ENCODE peak calls at places on chromosome 2, in nine cellular contexts. One of them, this sample, is unnamed. For H3K27me3, the result is how much of the 10 kb centered on the place peaks cover.

GRCh38 chr2:178388287-178388686 is 62.7 kb downstream of the PRKRA start:
- DNase-seq in AG04450: no peak
- DNase-seq in GM23248: no peak
- DNase-seq in CD4-positive, alpha-beta T cell: no peak
- DNase-seq in colonic mucosa: no peak
- DNase-seq in lung: no peak
- DNase-seq in mesendoderm: no peak
- DNase-seq in dorsolateral prefrontal cortex: no peak
- DNase-seq in breast epithelium: no peak
- DNase-seq in this sample: no peak

GRCh38 chr2:201220102-201220570 is 37.2 kb downstream of the CASP10 start:
- DNase-seq in AG04450: no peak
- DNase-seq in GM23248: no peak
- DNase-seq in CD4-positive, alpha-beta T cell: no peak
- DNase-seq in colonic mucosa: peak
- DNase-seq in lung: peak
- DNase-seq in mesendoderm: peak
- DNase-seq in dorsolateral prefrontal cortex: no peak
- DNase-seq in breast epithelium: no peak
- DNase-seq in this sample: no peak

GRCh38 chr2:170177950-170178781 is at the start of gene MYO3B:
- DNase-seq in AG04450: no peak
- DNase-seq in GM23248: peak
- DNase-seq in CD4-positive, alpha-beta T cell: no peak
- DNase-seq in colonic mucosa: no peak
- DNase-seq in lung: no peak
- DNase-seq in mesendoderm: peak
- DNase-seq in dorsolateral prefrontal cortex: no peak
- DNase-seq in breast epithelium: no peak
- DNase-seq in this sample: peak

GRCh38 chr2:62814132-62814531 is 108.6 kb downstream of the EHBP1 start:
- DNase-seq in AG04450: no peak
- DNase-seq in GM23248: peak
- DNase-seq in CD4-positive, alpha-beta T cell: no peak
- DNase-seq in colonic mucosa: no peak
- DNase-seq in lung: no peak
- DNase-seq in mesendoderm: no peak
- DNase-seq in dorsolateral prefrontal cortex: no peak
- DNase-seq in breast epithelium: no peak
- DNase-seq in this sample: peak

GRCh38 chr2:148201075-148202004 is 180.4 kb downstream of the MBD5 start:
- DNase-seq in AG04450: no peak
- DNase-seq in GM23248: peak
- DNase-seq in CD4-positive, alpha-beta T cell: peak
- DNase-seq in colonic mucosa: peak
- DNase-seq in lung: peak
- DNase-seq in mesendoderm: peak
- DNase-seq in dorsolateral prefrontal cortex: no peak
- DNase-seq in breast epithelium: no peak
- DNase-seq in this sample: peak

GRCh38 chr2:98880266-98881152 is 55.5 kb downstream of the CRACDL start:
- DNase-seq in AG04450: no peak
- DNase-seq in GM23248: no peak
- DNase-seq in CD4-positive, alpha-beta T cell: no peak
- DNase-seq in colonic mucosa: no peak
- DNase-seq in lung: peak
- DNase-seq in mesendoderm: no peak
- DNase-seq in dorsolateral prefrontal cortex: no peak
- DNase-seq in breast epithelium: no peak
- DNase-seq in this sample: no peak

GRCh38 chr2:50492452-50492851 is 539.5 kb downstream of the NRXN1 start:
- DNase-seq in AG04450: peak
- DNase-seq in GM23248: peak
- DNase-seq in CD4-positive, alpha-beta T cell: no peak
- DNase-seq in colonic mucosa: peak
- DNase-seq in lung: no peak
- DNase-seq in mesendoderm: peak
- DNase-seq in dorsolateral prefrontal cortex: no peak
- DNase-seq in breast epithelium: no peak
- DNase-seq in this sample: peak

GRCh38 chr2:166410828-166411472 is 35.2 kb upstream of the SCN9A start:
- DNase-seq in AG04450: peak
- DNase-seq in GM23248: peak
- DNase-seq in CD4-positive, alpha-beta T cell: no peak
- DNase-seq in colonic mucosa: no peak
- DNase-seq in lung: no peak
- DNase-seq in mesendoderm: peak
- DNase-seq in dorsolateral prefrontal cortex: no peak
- DNase-seq in breast epithelium: no peak
- DNase-seq in this sample: peak

GRCh38 chr2:126437016-126437415 is 218.9 kb upstream of the GYPC start:
- DNase-seq in AG04450: no peak
- DNase-seq in GM23248: no peak
- DNase-seq in CD4-positive, alpha-beta T cell: no peak
- DNase-seq in colonic mucosa: no peak
- DNase-seq in lung: no peak
- DNase-seq in mesendoderm: no peak
- DNase-seq in dorsolateral prefrontal cortex: no peak
- DNase-seq in breast epithelium: no peak
- DNase-seq in this sample: no peak

GRCh38 chr2:211503856-211504255 is 947.5 kb downstream of the CPS1 start:
- DNase-seq in AG04450: no peak
- DNase-seq in GM23248: no peak
- DNase-seq in CD4-positive, alpha-beta T cell: no peak
- DNase-seq in colonic mucosa: no peak
- DNase-seq in lung: no peak
- DNase-seq in mesendoderm: peak
- DNase-seq in dorsolateral prefrontal cortex: no peak
- DNase-seq in breast epithelium: no peak
- DNase-seq in this sample: no peak

GRCh38 chr2:158297606-158298005 is 158.9 kb downstream of the CCDC148 start:
- DNase-seq in AG04450: no peak
- DNase-seq in GM23248: peak
- DNase-seq in CD4-positive, alpha-beta T cell: no peak
- DNase-seq in colonic mucosa: no peak
- DNase-seq in lung: no peak
- DNase-seq in mesendoderm: no peak
- DNase-seq in dorsolateral prefrontal cortex: no peak
- DNase-seq in breast epithelium: peak
- DNase-seq in this sample: peak

GRCh38 chr2:19607400-19607799 is 249.0 kb upstream of the OSR1 start:
- DNase-seq in AG04450: peak
- DNase-seq in GM23248: peak
- DNase-seq in CD4-positive, alpha-beta T cell: no peak
- DNase-seq in colonic mucosa: no peak
- DNase-seq in lung: no peak
- DNase-seq in mesendoderm: no peak
- DNase-seq in dorsolateral prefrontal cortex: no peak
- DNase-seq in breast epithelium: no peak
- DNase-seq in this sample: no peak

GRCh38 chr2:10654069-10654468 is 35.7 kb downstream of the NOL10 start:
- DNase-seq in AG04450: no peak
- DNase-seq in GM23248: peak
- DNase-seq in CD4-positive, alpha-beta T cell: peak
- DNase-seq in colonic mucosa: no peak
- DNase-seq in lung: peak
- DNase-seq in mesendoderm: no peak
- DNase-seq in dorsolateral prefrontal cortex: no peak
- DNase-seq in breast epithelium: no peak
- DNase-seq in this sample: peak

GRCh38 chr2:32946314-32947075 is at the start of gene LTBP1:
- DNase-seq in AG04450: no peak
- DNase-seq in GM23248: peak
- DNase-seq in CD4-positive, alpha-beta T cell: peak
- DNase-seq in colonic mucosa: peak
- DNase-seq in lung: peak
- DNase-seq in mesendoderm: peak
- DNase-seq in dorsolateral prefrontal cortex: peak
- DNase-seq in breast epithelium: peak
- DNase-seq in this sample: peak

DNA sequence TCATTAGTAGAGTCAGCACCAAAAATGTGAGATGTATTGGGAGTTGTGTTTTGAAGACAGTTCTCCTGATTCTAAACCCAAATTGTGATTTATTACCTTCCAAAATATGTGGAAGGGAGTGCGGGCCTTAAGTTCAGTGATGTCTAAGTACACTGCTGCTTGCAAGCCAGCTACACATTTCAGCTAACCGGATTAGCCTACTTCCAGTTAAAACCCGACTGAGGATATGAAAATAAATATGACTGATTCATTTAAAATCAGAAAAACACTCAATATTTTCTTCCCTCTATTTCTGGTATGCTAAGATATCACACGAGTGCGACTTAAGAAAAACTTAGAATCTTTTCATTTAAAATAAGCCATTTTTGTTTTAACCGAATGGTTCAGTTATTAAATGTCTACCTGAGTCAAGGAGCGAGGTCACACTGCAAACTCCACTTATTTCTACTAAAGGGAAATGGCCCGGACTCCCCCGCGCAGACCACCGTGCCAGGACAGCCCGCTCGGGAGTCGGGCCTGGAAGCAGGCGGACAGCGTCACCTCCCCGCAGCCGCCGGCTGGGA is 811 bp downstream of the FHL2 start:
- DNase-seq in AG04450: no peak
- DNase-seq in GM23248: peak
- DNase-seq in CD4-positive, alpha-beta T cell: no peak
- DNase-seq in colonic mucosa: no peak
- DNase-seq in lung: no peak
- DNase-seq in mesendoderm: peak
- DNase-seq in dorsolateral prefrontal cortex: no peak
- DNase-seq in breast epithelium: no peak
- DNase-seq in this sample: peak
- H3K27me3 ChIP-seq in AG04450: under half
- H3K27me3 ChIP-seq in GM23248: under half
- H3K27me3 ChIP-seq in CD4-positive, alpha-beta T cell: under half
- H3K27me3 ChIP-seq in colonic mucosa: under half
- H3K27me3 ChIP-seq in lung: under half
- H3K27me3 ChIP-seq in mesendoderm: under half
- H3K27me3 ChIP-seq in dorsolateral prefrontal cortex: under half
- H3K27me3 ChIP-seq in breast epithelium: under half
- H3K27me3 ChIP-seq in this sample: under half

GRCh38 chr2:176844461-176844860 is 368.1 kb upstream of the HNRNPA3 start:
- DNase-seq in AG04450: no peak
- DNase-seq in GM23248: no peak
- DNase-seq in CD4-positive, alpha-beta T cell: no peak
- DNase-seq in colonic mucosa: no peak
- DNase-seq in lung: no peak
- DNase-seq in mesendoderm: no peak
- DNase-seq in dorsolateral prefrontal cortex: no peak
- DNase-seq in breast epithelium: no peak
- DNase-seq in this sample: no peak

GRCh38 chr2:176848844-176849243 is 363.8 kb upstream of the HNRNPA3 start:
- DNase-seq in AG04450: no peak
- DNase-seq in GM23248: no peak
- DNase-seq in CD4-positive, alpha-beta T cell: no peak
- DNase-seq in colonic mucosa: no peak
- DNase-seq in lung: no peak
- DNase-seq in mesendoderm: no peak
- DNase-seq in dorsolateral prefrontal cortex: no peak
- DNase-seq in breast epithelium: no peak
- DNase-seq in this sample: no peak

GRCh38 chr2:176843208-176843607 is 369.4 kb upstream of the HNRNPA3 start:
- DNase-seq in AG04450: no peak
- DNase-seq in GM23248: no peak
- DNase-seq in CD4-positive, alpha-beta T cell: no peak
- DNase-seq in colonic mucosa: no peak
- DNase-seq in lung: no peak
- DNase-seq in mesendoderm: no peak
- DNase-seq in dorsolateral prefrontal cortex: no peak
- DNase-seq in breast epithelium: no peak
- DNase-seq in this sample: no peak

GRCh38 chr2:176845718-176846117 is 366.9 kb upstream of the HNRNPA3 start:
- DNase-seq in AG04450: no peak
- DNase-seq in GM23248: no peak
- DNase-seq in CD4-positive, alpha-beta T cell: no peak
- DNase-seq in colonic mucosa: no peak
- DNase-seq in lung: no peak
- DNase-seq in mesendoderm: no peak
- DNase-seq in dorsolateral prefrontal cortex: no peak
- DNase-seq in breast epithelium: no peak
- DNase-seq in this sample: no peak
- H3K27me3 ChIP-seq in AG04450: under half
- H3K27me3 ChIP-seq in GM23248: under half
- H3K27me3 ChIP-seq in CD4-positive, alpha-beta T cell: under half
- H3K27me3 ChIP-seq in colonic mucosa: under half
- H3K27me3 ChIP-seq in lung: under half
- H3K27me3 ChIP-seq in mesendoderm: under half
- H3K27me3 ChIP-seq in dorsolateral prefrontal cortex: under half
- H3K27me3 ChIP-seq in breast epithelium: under half
- H3K27me3 ChIP-seq in this sample: under half

GRCh38 chr2:25170888-25171287 is 2.5 kb upstream of the POMC start:
- DNase-seq in AG04450: no peak
- DNase-seq in GM23248: no peak
- DNase-seq in CD4-positive, alpha-beta T cell: no peak
- DNase-seq in colonic mucosa: no peak
- DNase-seq in lung: no peak
- DNase-seq in mesendoderm: no peak
- DNase-seq in dorsolateral prefrontal cortex: no peak
- DNase-seq in breast epithelium: no peak
- DNase-seq in this sample: no peak
- H3K27me3 ChIP-seq in AG04450: half or more
- H3K27me3 ChIP-seq in GM23248: half or more
- H3K27me3 ChIP-seq in CD4-positive, alpha-beta T cell: under half
- H3K27me3 ChIP-seq in colonic mucosa: under half
- H3K27me3 ChIP-seq in lung: under half
- H3K27me3 ChIP-seq in mesendoderm: under half
- H3K27me3 ChIP-seq in dorsolateral prefrontal cortex: under half
- H3K27me3 ChIP-seq in breast epithelium: under half
- H3K27me3 ChIP-seq in this sample: half or more

GRCh38 chr2:66421618-66422017 is 13.3 kb upstream of the MEIS1 start:
- DNase-seq in AG04450: no peak
- DNase-seq in GM23248: no peak
- DNase-seq in CD4-positive, alpha-beta T cell: no peak
- DNase-seq in colonic mucosa: no peak
- DNase-seq in lung: no peak
- DNase-seq in mesendoderm: no peak
- DNase-seq in dorsolateral prefrontal cortex: no peak
- DNase-seq in breast epithelium: no peak
- DNase-seq in this sample: no peak

GRCh38 chr2:66414896-66415295 is 20.0 kb upstream of the MEIS1 start:
- DNase-seq in AG04450: no peak
- DNase-seq in GM23248: no peak
- DNase-seq in CD4-positive, alpha-beta T cell: no peak
- DNase-seq in colonic mucosa: no peak
- DNase-seq in lung: no peak
- DNase-seq in mesendoderm: peak
- DNase-seq in dorsolateral prefrontal cortex: no peak
- DNase-seq in breast epithelium: no peak
- DNase-seq in this sample: no peak

GRCh38 chr2:66412874-66413273 is 22.1 kb upstream of the MEIS1 start:
- DNase-seq in AG04450: no peak
- DNase-seq in GM23248: no peak
- DNase-seq in CD4-positive, alpha-beta T cell: no peak
- DNase-seq in colonic mucosa: no peak
- DNase-seq in lung: no peak
- DNase-seq in mesendoderm: no peak
- DNase-seq in dorsolateral prefrontal cortex: no peak
- DNase-seq in breast epithelium: no peak
- DNase-seq in this sample: no peak

GRCh38 chr2:66423391-66423790 is 11.5 kb upstream of the MEIS1 start:
- DNase-seq in AG04450: no peak
- DNase-seq in GM23248: no peak
- DNase-seq in CD4-positive, alpha-beta T cell: no peak
- DNase-seq in colonic mucosa: no peak
- DNase-seq in lung: no peak
- DNase-seq in mesendoderm: no peak
- DNase-seq in dorsolateral prefrontal cortex: no peak
- DNase-seq in breast epithelium: no peak
- DNase-seq in this sample: no peak

GRCh38 chr2:66418381-66418780 is 16.5 kb upstream of the MEIS1 start:
- DNase-seq in AG04450: no peak
- DNase-seq in GM23248: no peak
- DNase-seq in CD4-positive, alpha-beta T cell: no peak
- DNase-seq in colonic mucosa: no peak
- DNase-seq in lung: no peak
- DNase-seq in mesendoderm: no peak
- DNase-seq in dorsolateral prefrontal cortex: no peak
- DNase-seq in breast epithelium: no peak
- DNase-seq in this sample: no peak
- H3K27me3 ChIP-seq in AG04450: under half
- H3K27me3 ChIP-seq in GM23248: under half
- H3K27me3 ChIP-seq in CD4-positive, alpha-beta T cell: under half
- H3K27me3 ChIP-seq in colonic mucosa: under half
- H3K27me3 ChIP-seq in lung: under half
- H3K27me3 ChIP-seq in mesendoderm: under half
- H3K27me3 ChIP-seq in dorsolateral prefrontal cortex: under half
- H3K27me3 ChIP-seq in breast epithelium: under half
- H3K27me3 ChIP-seq in this sample: under half

This sample was measured in adipocyte.